ENCODE peak calls at places on chromosomes 11 and 22, in five cellular contexts. D is Calu3; Q is activated naive CD8-positive, alpha-beta T cell treated with anti-CD3 and anti-CD28 coated beads, Interleukin-2, amount 10 ng/mL, durations not matched to agents 7 days and 5 days; K is NCI-H1694; E is K562. J is an unnamed sample.

GRCh38 chr11:71331631-71332030 is 79.3 kb upstream of the SHANK2 start:
- DNase-seq in D (no peak), Q (no peak), E (no peak), K (no peak), J (no peak)

GRCh38 chr11:112174789-112175595 is at the start of gene BCO2:
- DNase-seq in K (no peak), E (peak), D (peak), Q (peak), J (peak)

GRCh38 chr11:75150079-75150478 is 828 bp upstream of the SLCO2B1 start:
- DNase-seq in Q (no peak), K (no peak), E (no peak), D (no peak), J (no peak)

GRCh38 chr11:128779036-128779435 is 85.2 kb downstream of the FLI1 start:
- DNase-seq in Q (no peak), D (no peak), E (no peak), K (no peak), J (no peak)

GRCh38 chr22:44424867-44425351 is 73.1 kb downstream of the RTL6 start:
- DNase-seq in D (no peak), K (no peak), Q (no peak), E (no peak), J (no peak)

GRCh38 chr11:78217650-78218541 is 29.2 kb downstream of the USP35 start:
- DNase-seq in K (no peak), E (no peak), Q (no peak), D (no peak), J (no peak)

GRCh38 chr11:67367014-67367835 is 6.2 kb downstream of the CLCF1 start:
- DNase-seq in K (no peak), D (no peak), Q (no peak), E (peak), J (no peak)

GRCh38 chr11:30919389-30920172 is 333.4 kb upstream of the MPPED2 start:
- DNase-seq in Q (no peak), D (no peak), E (no peak), K (no peak), J (peak)

GRCh38 chr11:12008790-12009616 is 577 bp upstream of the DKK3 start:
- DNase-seq in D (peak), K (no peak), Q (no peak), E (peak), J (no peak)

GRCh38 chr11:65362320-65362931 is 7.9 kb downstream of the TIGD3 start:
- DNase-seq in K (no peak), Q (no peak), E (no peak), D (no peak), J (peak)

GRCh38 chr22:32761251-32761903 is 40.1 kb upstream of the TIMP3 start:
- DNase-seq in D (peak), K (no peak), E (no peak), Q (no peak), J (no peak)

GRCh38 chr22:27798526-27799333 is 2.8 kb downstream of the MN1 start:
- DNase-seq in D (no peak), Q (no peak), E (no peak), K (peak), J (no peak)

GRCh38 chr11:57771365-57771764 is 9.8 kb downstream of the CTNND1 start:
- DNase-seq in Q (no peak), D (no peak), K (no peak), E (no peak), J (no peak)

GRCh38 chr22:19375435-19375834 is 56.1 kb downstream of the HIRA start:
- DNase-seq in K (no peak), Q (no peak), E (no peak), D (no peak), J (no peak)

GRCh38 chr11:36123353-36124220 is 165.6 kb downstream of the COMMD9 start:
- DNase-seq in K (no peak), Q (no peak), D (no peak), E (no peak), J (no peak)

GRCh38 chr11:20609727-20610707 is 10.6 kb downstream of the SLC6A5 start:
- DNase-seq in Q (peak), K (peak), E (peak), D (peak), J (peak)

GRCh38 chr11:69670158-69670845 is 4.9 kb downstream of the LTO1 start:
- DNase-seq in E (peak), D (peak), K (peak), Q (peak), J (peak)

GRCh38 chr11:8735094-8735493 is 52.5 kb downstream of the RPL27A start:
- DNase-seq in E (no peak), D (no peak), K (no peak), Q (no peak), J (no peak)

GRCh38 chr11:130902380-130902779 is 13.9 kb downstream of the SNX19 start:
- DNase-seq in Q (no peak), K (no peak), D (no peak), E (no peak), J (no peak)

GRCh38 chr11:86952933-86953637 is 2.1 kb downstream of the FZD4 start:
- DNase-seq in D (no peak), Q (no peak), E (no peak), K (no peak), J (no peak)

GRCh38 chr11:124919836-124920755 is 1.0 kb downstream of the HEPN1 start:
- DNase-seq in E (no peak), Q (no peak), D (no peak), K (no peak), J (no peak)

GRCh38 chr22:44752285-44753188 is at the start of gene ARHGAP8:
- DNase-seq in E (peak), Q (no peak), D (peak), K (no peak), J (no peak)

GRCh38 chr22:46065733-46066454 is 84.4 kb upstream of the PPARA start:
- DNase-seq in Q (no peak), E (no peak), D (no peak), K (no peak), J (peak)

GRCh38 chr11:15969281-15969680 is 387.1 kb downstream of the SOX6 start:
- DNase-seq in D (peak), E (peak), Q (no peak), K (no peak), J (peak)

GRCh38 chr11:109785714-109786113 is 307.5 kb upstream of the ZC3H12C start:
- DNase-seq in K (no peak), D (no peak), Q (no peak), E (no peak), J (no peak)

GRCh38 chr22:45777046-45777851 is 105.6 kb downstream of the ATXN10 start:
- DNase-seq in Q (no peak), E (no peak), D (peak), K (no peak), J (no peak)

GRCh38 chr11:32259641-32260081 is 168.8 kb downstream of the RCN1 start:
- DNase-seq in K (no peak), D (no peak), Q (no peak), E (no peak), J (peak)

GRCh38 chr11:133816146-133816545 is 29.2 kb downstream of the SPATA19 start:
- DNase-seq in Q (no peak), D (no peak), K (no peak), E (no peak), J (no peak)

GRCh38 chr22:29674121-29674520 is 45.7 kb upstream of the CABP7 start:
- DNase-seq in Q (no peak), E (no peak), K (no peak), D (no peak), J (no peak)

J was measured in OCI-M1.